ENCODE peak calls at places on chromosomes 5 and 9, in seven cellular contexts. Y is choroid plexus epithelial cell; P is glutamatergic neuron; L is activated CD4-positive, alpha-beta T cell treated with anti-CD3 and anti-CD28 coated beads, Interleukin-2, amount 50 U/mL, for 4 hours; M is mesendoderm; J is T-helper 1 cell; A is amygdala. G is an unnamed sample.

GRCh38 chr9:114731701-114732100 is 49.7 kb upstream of the TEX48 start:
- DNase-seq in P (no peak), Y (no peak), L (no peak), M (no peak), J (no peak), A (no peak), G (no peak)

GRCh38 chr9:77457916-77458592 is 190.1 kb downstream of the GNA14 start:
- DNase-seq in P (peak; percentile 66), J (peak; percentile 48), A (peak; percentile 27), M (peak; percentile 86), Y (peak; percentile 84), L (peak; percentile 42), G (peak; percentile 43)

GRCh38 chr5:170312666-170313065 is 15.1 kb upstream of the LCP2 start:
- DNase-seq in M (no peak), J (peak; percentile 39), Y (peak; percentile 72), A (no peak), L (peak; percentile 74), P (no peak), G (peak; percentile 59)

GRCh38 chr5:134026521-134027202 is 21.9 kb upstream of the VDAC1 start:
- DNase-seq in Y (peak; percentile 87), M (peak; percentile 90), P (peak; percentile 45), J (peak; percentile 47), L (peak; percentile 49), A (no peak), G (peak; percentile 39)

GRCh38 chr5:52947851-52948250 is 41.3 kb upstream of the ITGA2 start:
- DNase-seq in A (no peak), M (no peak), P (no peak), Y (peak; percentile 56), J (no peak), L (no peak), G (no peak)

GRCh38 chr5:68924490-68925145 is 169.2 kb upstream of the SLC30A5 start:
- DNase-seq in L (no peak), M (no peak), Y (peak; percentile 77), A (no peak), P (no peak), J (no peak), G (no peak)

GRCh38 chr5:96008487-96008886 is 46.8 kb upstream of the ELL2 start:
- DNase-seq in M (no peak), A (no peak), Y (no peak), P (no peak), L (no peak), J (no peak), G (no peak)

GRCh38 chr5:38029431-38030065 is 189.7 kb upstream of the GDNF start:
- DNase-seq in J (no peak), A (no peak), L (no peak), Y (no peak), M (peak; percentile 6), P (no peak), G (no peak)

GRCh38 chr5:138275379-138275782 is 960 bp upstream of the GFRA3 start:
- DNase-seq in M (peak; percentile 31), A (no peak), Y (no peak), P (no peak), J (no peak), L (no peak), G (no peak)

GRCh38 chr9:116074658-116075057 is 78.9 kb upstream of the PAPPA start:
- DNase-seq in P (no peak), M (no peak), L (no peak), J (no peak), A (no peak), Y (no peak), G (no peak)

GRCh38 chr5:54795284-54795683 is 190.1 kb downstream of the ESM1 start:
- DNase-seq in A (no peak), L (no peak), Y (peak; percentile 17), J (no peak), P (no peak), M (no peak), G (no peak)

GRCh38 chr5:95697781-95698681 is 15.2 kb upstream of the SPATA9 start:
- DNase-seq in M (peak; percentile 97), A (no peak), P (no peak), Y (peak; percentile 78), J (no peak), L (no peak), G (no peak)

GRCh38 chr9:122145462-122145861 is 14.1 kb downstream of the NDUFA8 start:
- DNase-seq in M (no peak), L (no peak), A (no peak), Y (no peak), J (no peak), P (no peak), G (no peak)

GRCh38 chr9:101738566-101739183 is at the start of gene GRIN3A:
- DNase-seq in M (peak; percentile 61), L (no peak), Y (no peak), J (no peak), A (no peak), P (peak; percentile 57), G (no peak)

GRCh38 chr9:88387035-88387732 is 1.1 kb upstream of the SPIN1 start:
- DNase-seq in L (no peak), Y (peak; percentile 77), P (peak; percentile 30), M (peak; percentile 70), A (peak; percentile 76), J (peak; percentile 0), G (no peak)

GRCh38 chr5:10555134-10555733 is 8.6 kb upstream of the ANKRD33B start:
- DNase-seq in Y (peak; percentile 42), A (no peak), M (peak; percentile 77), P (no peak), L (no peak), J (no peak), G (no peak)

GRCh38 chr5:103849934-103850333 is 287.3 kb upstream of the NUDT12 start:
- DNase-seq in M (no peak), A (no peak), L (no peak), P (no peak), Y (peak; percentile 94), J (no peak), G (no peak)

GRCh38 chr5:135689506-135689905 is 110.7 kb upstream of the CXCL14 start:
- DNase-seq in J (no peak), A (no peak), Y (no peak), L (no peak), P (no peak), M (no peak), G (no peak)

GRCh38 chr5:132339502-132339901 is 30.0 kb upstream of the SLC22A5 start:
- DNase-seq in Y (no peak), J (no peak), P (no peak), L (no peak), A (no peak), M (no peak), G (no peak)

GRCh38 chr5:163569284-163569683 is 63.9 kb downstream of the MAT2B start:
- DNase-seq in Y (peak; percentile 78), P (no peak), A (no peak), M (peak; percentile 25), L (no peak), J (no peak), G (no peak)

GRCh38 chr5:158922816-158923215 is 176.9 kb downstream of the EBF1 start:
- DNase-seq in P (no peak), J (no peak), A (no peak), M (no peak), L (no peak), Y (no peak), G (no peak)

GRCh38 chr5:171483453-171484177 is 64.2 kb downstream of the FGF18 start:
- DNase-seq in M (no peak), A (peak; percentile 12), P (peak; percentile 37), L (no peak), Y (peak; percentile 38), J (no peak), G (no peak)

G was measured in central memory CD4-positive, alpha-beta T cell.